ENCODE peak calls at places on chromosomes 16 and 17, in eight cellular contexts. Q is activated T-cell treated with anti-CD3 and anti-CD28 coated beads, Interleukin-2, amount 50 U/mL, for 48 hours; I is LoVo; Z is AG04450; E is heart left ventricle; P is hippocampal formation; D is ELF-1; W is CD4-positive, alpha-beta T cell. A is an unnamed sample.

GRCh38 chr17:19263621-19264010 is 26.4 kb downstream of the EPN2 start:
- DNase-seq in E (no peak), Z (no peak), Q (no peak), D (no peak), P (no peak), I (no peak), W (no peak), A (no peak)

GRCh38 chr17:3962217-3963069 is 1.8 kb downstream of the ATP2A3 start:
- DNase-seq in W (no peak), Z (no peak), E (no peak), P (no peak), D (no peak), Q (no peak), I (no peak), A (no peak)

GRCh38 chr16:7185689-7186088 is 147.0 kb upstream of the RBFOX1 start:
- DNase-seq in E (no peak), Q (no peak), Z (no peak), W (no peak), I (peak; percentile 9), D (peak; percentile 27), P (no peak), A (no peak)

GRCh38 chr16:30335598-30336474 is 19.3 kb downstream of the CD2BP2 start:
- DNase-seq in Z (no peak), I (peak; percentile 46), W (no peak), P (no peak), Q (no peak), D (peak; percentile 40), E (no peak), A (no peak)

GRCh38 chr17:82881900-82882714 is 42.3 kb upstream of the ZNF750 start:
- DNase-seq in I (no peak), W (no peak), P (peak; percentile 61), Q (no peak), D (peak; percentile 65), E (peak; percentile 78), Z (no peak), A (no peak)

GRCh38 chr17:80501739-80502577 is 25.6 kb upstream of the NPTX1 start:
- DNase-seq in I (no peak), Q (no peak), E (no peak), D (no peak), Z (no peak), W (no peak), P (no peak), A (no peak)

GRCh38 chr16:733382-734207 is 6.7 kb downstream of the HAGHL start:
- DNase-seq in E (no peak), Z (no peak), P (no peak), I (no peak), Q (peak; percentile 64), D (peak; percentile 2), W (peak; percentile 43), A (peak; percentile 69)

GRCh38 chr16:24925163-24925562 is 79.4 kb downstream of the SLC5A11 start:
- DNase-seq in W (no peak), P (no peak), D (no peak), I (no peak), Z (no peak), Q (no peak), E (no peak), A (no peak)

GRCh38 chr16:17251496-17251895 is 219.3 kb downstream of the XYLT1 start:
- DNase-seq in D (no peak), E (no peak), W (no peak), I (no peak), Q (no peak), Z (no peak), P (no peak), A (no peak)

GRCh38 chr17:71502443-71502842 is 618.4 kb upstream of the SOX9 start:
- DNase-seq in Q (no peak), P (no peak), Z (no peak), E (no peak), W (no peak), I (no peak), D (no peak), A (no peak)

GRCh38 chr16:81558444-81559175 is 114.0 kb downstream of the CMIP start:
- DNase-seq in Q (no peak), I (peak; percentile 81), P (peak; percentile 16), E (no peak), D (no peak), Z (no peak), W (no peak), A (no peak)

GRCh38 chr17:74369221-74369620 is 1.9 kb downstream of the GPR142 start:
- DNase-seq in I (no peak), E (no peak), Q (peak; percentile 76), W (peak; percentile 52), P (no peak), Z (no peak), D (no peak), A (peak; percentile 72)

GRCh38 chr16:50495673-50496072 is 52.5 kb upstream of the NKD1 start:
- DNase-seq in Z (no peak), D (no peak), E (no peak), I (no peak), P (no peak), W (no peak), Q (no peak), A (no peak)

GRCh38 chr17:42402121-42402516 is 13.9 kb upstream of the STAT3 start:
- DNase-seq in P (no peak), E (no peak), Z (no peak), D (no peak), Q (no peak), I (no peak), W (no peak), A (no peak)

GRCh38 chr16:4330277-4330882 is 14.5 kb downstream of the GLIS2 start:
- DNase-seq in E (peak; percentile 93), Z (no peak), Q (peak; percentile 83), P (peak; percentile 68), I (peak; percentile 52), D (peak; percentile 74), W (peak; percentile 64), A (peak; percentile 89)

GRCh38 chr17:58504826-58505351 is 9.5 kb downstream of the MTMR4 start:
- DNase-seq in Z (no peak), I (no peak), D (no peak), P (no peak), W (no peak), E (no peak), Q (no peak), A (no peak)

GRCh38 chr16:85077576-85078125 is 34.6 kb downstream of the CIBAR2 start:
- DNase-seq in P (no peak), Q (no peak), E (no peak), I (no peak), D (no peak), W (no peak), Z (no peak), A (no peak)

GRCh38 chr17:80957461-80957941 is 34.1 kb upstream of the CHMP6 start:
- DNase-seq in D (no peak), I (no peak), E (peak; percentile 56), W (no peak), Q (no peak), Z (no peak), P (no peak), A (no peak)

GRCh38 chr17:42101513-42102292 is 3.4 kb upstream of the ZNF385C start:
- DNase-seq in Z (peak; percentile 13), Q (peak; percentile 90), W (peak; percentile 50), I (peak; percentile 38), E (peak; percentile 87), P (peak; percentile 62), D (peak; percentile 90), A (peak; percentile 89)

GRCh38 chr16:30040221-30040620 is 9.2 kb upstream of the TLCD3B start:
- DNase-seq in W (no peak), I (no peak), P (no peak), Z (no peak), Q (no peak), E (no peak), D (no peak), A (no peak)

GRCh38 chr16:8869212-8869987 is 594 bp upstream of the CARHSP1 start:
- DNase-seq in W (no peak), E (no peak), D (peak; percentile 69), Z (no peak), P (no peak), I (no peak), Q (no peak), A (peak; percentile 30)

GRCh38 chr16:22220714-22221113 is 14.6 kb downstream of the EEF2K start:
- DNase-seq in I (no peak), Q (no peak), W (no peak), P (peak; percentile 53), E (peak; percentile 65), Z (no peak), D (no peak), A (no peak)

GRCh38 chr17:70029019-70029767 is 45.8 kb upstream of the KCNJ16 start:
- DNase-seq in E (no peak), D (no peak), P (no peak), I (no peak), Q (no peak), Z (no peak), W (no peak), A (no peak)

GRCh38 chr16:57384248-57385070 is 12.2 kb downstream of the CX3CL1 start:
- DNase-seq in Q (no peak), P (no peak), D (no peak), E (no peak), I (no peak), W (no peak), Z (no peak), A (no peak)

GRCh38 chr17:75110307-75110937 is 653 bp downstream of the ARMC7 start:
- DNase-seq in E (no peak), Q (peak; percentile 52), D (peak; percentile 40), W (no peak), Z (no peak), P (no peak), I (peak; percentile 46), A (peak; percentile 27)

GRCh38 chr17:80851277-80851925 is 140.2 kb upstream of the CHMP6 start:
- DNase-seq in E (peak; percentile 18), Z (no peak), D (no peak), I (no peak), P (no peak), W (no peak), Q (no peak), A (no peak)

GRCh38 chr17:78268191-78268874 is 36.9 kb downstream of the TMEM235 start:
- DNase-seq in D (no peak), Q (no peak), P (no peak), W (no peak), I (no peak), Z (no peak), E (no peak), A (no peak)

GRCh38 chr17:4735825-4736651 is 3.6 kb upstream of the ZMYND15 start:
- DNase-seq in I (no peak), Q (no peak), P (no peak), D (no peak), E (no peak), W (no peak), Z (no peak), A (no peak)

GRCh38 chr16:72739577-72739976 is 308.4 kb downstream of the ZFHX3 start:
- DNase-seq in Z (no peak), W (no peak), E (no peak), I (peak; percentile 27), P (no peak), D (no peak), Q (no peak), A (no peak)

A was measured in stimulated activated naive CD8-positive, alpha-beta T cell treated with anti-CD3 and anti-CD28 coated beads, Interleukin-15, Interleukin-2, amounts not matched to agents 100 U/mL and 50 U/mL, for 24 hours.